ENCODE peak calls at places on chromosomes 2 and 18, in nine cellular contexts. S, X, Z, M, N, P, C, T and E are unnamed samples.
A peak's percentile ranks its signal among the peaks of the same experiment; 100 is the strongest.

GRCh38 chr18:77068890-77069312 is 63.7 kb downstream of the MBP start:
- DNase-seq in N (no peak), M (no peak), X (no peak), C (no peak), Z (no peak), P (peak; percentile 25), S (peak; percentile 22), T (no peak), E (peak; percentile 33)

GRCh38 chr2:235300368-235301201 is 193.3 kb upstream of the AGAP1 start:
- DNase-seq in S (no peak), N (no peak), P (peak; percentile 28), X (no peak), Z (no peak), M (peak; percentile 12), T (no peak), C (no peak), E (no peak)

GRCh38 chr2:144086965-144087364 is 433.0 kb downstream of the ZEB2 start:
- DNase-seq in T (no peak), N (no peak), C (no peak), P (peak; percentile 54), X (no peak), S (no peak), Z (no peak), M (peak; percentile 21), E (no peak)

GRCh38 chr2:188629890-188630483 is 338.3 kb downstream of the GULP1 start:
- DNase-seq in Z (no peak), T (no peak), C (no peak), P (peak; percentile 66), X (no peak), S (peak; percentile 24), M (no peak), N (no peak), E (no peak)

GRCh38 chr18:79924814-79925655 is 26.4 kb downstream of the SLC66A2 start:
- DNase-seq in T (no peak), X (no peak), Z (no peak), S (peak; percentile 27), N (peak; percentile 25), C (no peak), M (no peak), P (no peak), E (no peak)

GRCh38 chr2:28049416-28049815 is 158.9 kb downstream of the BABAM2 start:
- DNase-seq in T (no peak), N (no peak), M (peak; percentile 28), X (no peak), Z (no peak), S (no peak), P (no peak), C (no peak), E (no peak)

GRCh38 chr2:179569834-179570233 is 291.6 kb downstream of the ZNF385B start:
- DNase-seq in N (no peak), P (peak; percentile 80), C (no peak), S (peak; percentile 25), X (no peak), T (no peak), M (peak; percentile 81), Z (no peak), E (no peak)

GRCh38 chr2:159126653-159127052 is 158.2 kb downstream of the TANC1 start:
- DNase-seq in X (no peak), M (peak; percentile 45), S (no peak), C (no peak), P (peak; percentile 69), Z (no peak), N (no peak), T (no peak), E (no peak)

GRCh38 chr2:160269365-160269764 is 69.3 kb upstream of the ITGB6 start:
- DNase-seq in C (no peak), T (no peak), Z (no peak), X (no peak), S (peak; percentile 22), N (no peak), M (no peak), P (peak; percentile 30), E (no peak)

GRCh38 chr2:181041661-181042060 is 61.3 kb downstream of the UBE2E3 start:
- DNase-seq in S (no peak), N (no peak), P (no peak), C (no peak), M (peak; percentile 18), X (no peak), Z (no peak), T (no peak), E (peak; percentile 39)

GRCh38 chr18:3886575-3887322 is 436.8 kb downstream of the TGIF1 start:
- DNase-seq in T (no peak), P (no peak), N (no peak), C (no peak), X (peak; percentile 30), M (no peak), Z (no peak), S (no peak), E (no peak)

GRCh38 chr2:43083278-43083677 is 143.1 kb downstream of the ZFP36L2 start:
- DNase-seq in T (no peak), C (no peak), N (no peak), Z (no peak), X (no peak), M (peak; percentile 21), P (peak; percentile 50), S (peak; percentile 56), E (no peak)

GRCh38 chr2:137947714-137948336 is 16.4 kb upstream of the HNMT start:
- DNase-seq in X (peak; percentile 27), S (peak; percentile 65), M (peak; percentile 77), N (peak; percentile 66), T (peak; percentile 12), C (no peak), P (peak; percentile 85), Z (no peak), E (peak; percentile 59)

GRCh38 chr2:11701831-11702301 is 31.9 kb upstream of the NTSR2 start:
- DNase-seq in S (no peak), N (no peak), P (no peak), M (no peak), X (no peak), T (no peak), Z (no peak), C (no peak), E (no peak)

GRCh38 chr2:148936857-148937450 is 61.9 kb downstream of the KIF5C start:
- DNase-seq in Z (no peak), S (no peak), T (no peak), P (no peak), M (peak; percentile 13), N (no peak), X (no peak), C (no peak), E (no peak)

GRCh38 chr2:134341476-134341875 is 87.6 kb downstream of the MGAT5 start:
- DNase-seq in S (no peak), P (no peak), C (no peak), M (peak; percentile 6), N (no peak), X (no peak), T (no peak), Z (no peak), E (no peak)

GRCh38 chr2:218879881-218880748 is 537 bp upstream of the WNT10A start:
- DNase-seq in P (no peak), T (peak; percentile 84), Z (no peak), M (no peak), C (peak; percentile 84), X (peak; percentile 89), S (no peak), N (no peak), E (peak; percentile 92)

GRCh38 chr2:98524168-98524567 is 79.5 kb downstream of the INPP4A start:
- DNase-seq in S (no peak), P (no peak), X (no peak), C (no peak), N (no peak), Z (no peak), M (peak; percentile 71), T (no peak), E (no peak)

GRCh38 chr18:31633416-31634330 is 42.0 kb downstream of the TTR start:
- DNase-seq in T (no peak), C (no peak), P (no peak), X (no peak), M (no peak), N (no peak), S (no peak), Z (no peak), E (no peak)

GRCh38 chr2:100639588-100640195 is 76.9 kb downstream of the PDCL3 start:
- DNase-seq in Z (no peak), M (no peak), N (no peak), S (no peak), X (no peak), C (no peak), T (no peak), P (no peak), E (no peak)

GRCh38 chr2:95320344-95320712 is 23.2 kb downstream of the KCNIP3 start:
- DNase-seq in P (no peak), M (no peak), T (no peak), X (no peak), N (no peak), C (no peak), S (no peak), Z (no peak), E (no peak)

GRCh38 chr18:41745166-41746049 is 209.6 kb upstream of the PIK3C3 start:
- DNase-seq in X (peak; percentile 1), P (peak; percentile 57), N (peak; percentile 56), T (no peak), Z (no peak), S (no peak), C (no peak), M (peak; percentile 67), E (peak; percentile 35)

DNA sequence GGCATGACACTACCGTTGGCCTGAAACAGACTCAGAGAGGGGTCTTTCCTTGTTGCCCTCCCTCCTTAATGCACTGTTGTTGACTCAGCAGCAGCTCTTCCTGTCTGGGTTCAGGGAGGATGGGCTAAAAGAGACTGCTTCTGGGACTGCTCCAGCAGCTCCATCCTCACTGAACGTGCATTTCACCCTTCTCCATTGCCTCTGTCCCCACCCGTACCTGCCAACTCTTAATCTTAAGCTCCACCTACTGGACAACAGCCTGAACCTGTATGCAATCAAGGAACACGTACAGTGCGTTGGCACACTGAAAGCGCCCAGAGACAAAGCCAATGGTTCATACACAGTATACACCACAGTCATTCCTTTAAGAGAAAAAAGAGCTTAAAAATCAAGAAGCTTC is 230.8 kb upstream of the RAB6C start:
- DNase-seq in P (no peak), C (no peak), T (no peak), Z (no peak), S (no peak), X (peak; percentile 12), N (no peak), M (peak; percentile 34), E (no peak)
- TF ChIP-seq CTCF in P (no peak), C (no peak), T (no peak), Z (peak; percentile 55), S (no peak), X (peak; percentile 52), N (no peak), M (peak; percentile 66), E (no peak)

GRCh38 chr2:59399126-59399525 is 1154.3 kb downstream of the BCL11A start:
- DNase-seq in M (no peak), T (no peak), X (no peak), P (no peak), N (no peak), S (no peak), Z (no peak), C (no peak), E (no peak)
- TF ChIP-seq CTCF in M (no peak), T (no peak), X (no peak), P (no peak), N (no peak), S (no peak), Z (no peak), C (no peak), E (no peak)

GRCh38 chr18:49250819-49251388 is 209.5 kb downstream of the DYM start:
- DNase-seq in S (no peak), Z (no peak), T (no peak), M (peak; percentile 25), C (no peak), X (peak; percentile 45), P (peak; percentile 52), N (no peak), E (no peak)
- TF ChIP-seq CTCF in S (no peak), Z (peak; percentile 10), T (peak; percentile 52), M (peak; percentile 40), C (no peak), X (peak; percentile 75), P (peak; percentile 60), N (no peak), E (no peak)

GRCh38 chr2:239930378-239930777 is 94.8 kb downstream of the NDUFA10 start:
- DNase-seq in M (no peak), P (no peak), X (no peak), S (peak; percentile 12), T (no peak), N (peak; percentile 43), Z (no peak), C (peak; percentile 5), E (no peak)
- TF ChIP-seq CTCF in M (no peak), P (no peak), X (no peak), S (no peak), T (no peak), N (no peak), Z (no peak), C (no peak), E (no peak)